ENCODE peak calls at places on chromosome 17, in seven cellular contexts. N, H, Y, O, W, I and L are unnamed samples.

GRCh38 chr17:72466199-72466598 is 345.4 kb downstream of the SOX9 start:
- DNase-seq in N (peak; percentile 71), H (no peak), Y (peak; percentile 63), O (peak; percentile 27), W (no peak), I (peak; percentile 78), L (peak; percentile 35)

GRCh38 chr17:40615295-40615988 is 32.2 kb downstream of the SMARCE1 start:
- DNase-seq in N (peak; percentile 81), H (no peak), Y (peak; percentile 63), O (no peak), W (peak; percentile 45), I (peak; percentile 22), L (peak; percentile 46)

GRCh38 chr17:58475985-58476384 is 12.2 kb downstream of the HSF5 start:
- DNase-seq in N (no peak), H (no peak), Y (no peak), O (no peak), W (no peak), I (no peak), L (no peak)

GRCh38 chr17:16900288-16900882 is 71.5 kb downstream of the TNFRSF13B start:
- DNase-seq in N (no peak), H (no peak), Y (no peak), O (no peak), W (no peak), I (no peak), L (no peak)

GRCh38 chr17:43020030-43020621 is 2.1 kb downstream of the VAT1 start:
- DNase-seq in N (peak; percentile 28), H (peak; percentile 38), Y (no peak), O (no peak), W (peak; percentile 55), I (no peak), L (no peak)

GRCh38 chr17:36907407-36907806 is 29.9 kb upstream of the LHX1 start:
- DNase-seq in N (no peak), H (no peak), Y (no peak), O (no peak), W (no peak), I (no peak), L (no peak)

GRCh38 chr17:75643033-75644017 is 10.1 kb downstream of the SMIM5 start:
- DNase-seq in N (peak; percentile 47), H (no peak), Y (peak; percentile 49), O (no peak), W (no peak), I (no peak), L (no peak)

GRCh38 chr17:17722081-17722905 is 41.0 kb downstream of the RAI1 start:
- DNase-seq in N (no peak), H (no peak), Y (no peak), O (no peak), W (no peak), I (peak; percentile 40), L (no peak)

GRCh38 chr17:13919818-13920217 is 149.5 kb upstream of the COX10 start:
- DNase-seq in N (no peak), H (no peak), Y (no peak), O (no peak), W (no peak), I (no peak), L (no peak)

GRCh38 chr17:79619636-79620206 is 8.9 kb upstream of the RBFOX3 start:
- DNase-seq in N (peak; percentile 34), H (peak; percentile 2), Y (no peak), O (peak; percentile 33), W (no peak), I (no peak), L (no peak)

GRCh38 chr17:79913896-79914812 is 74.9 kb upstream of the CBX4 start:
- DNase-seq in N (no peak), H (no peak), Y (no peak), O (no peak), W (no peak), I (no peak), L (no peak)

GRCh38 chr17:33642002-33642401 is 348.9 kb upstream of the ASIC2 start:
- DNase-seq in N (no peak), H (no peak), Y (no peak), O (no peak), W (no peak), I (no peak), L (no peak)

GRCh38 chr17:31147507-31148202 is 52.9 kb downstream of the NF1 start:
- DNase-seq in N (no peak), H (no peak), Y (no peak), O (no peak), W (no peak), I (no peak), L (no peak)

GRCh38 chr17:81249233-81250040 is 10.3 kb downstream of the NDUFAF8 start:
- DNase-seq in N (peak; percentile 68), H (no peak), Y (no peak), O (no peak), W (no peak), I (peak; percentile 42), L (no peak)

GRCh38 chr17:59353936-59354755 is 22.7 kb downstream of the YPEL2 start:
- DNase-seq in N (no peak), H (no peak), Y (no peak), O (no peak), W (no peak), I (no peak), L (no peak)

GRCh38 chr17:65472602-65473001 is 88.8 kb downstream of the AXIN2 start:
- DNase-seq in N (peak; percentile 78), H (no peak), Y (no peak), O (peak; percentile 87), W (peak; percentile 49), I (peak; percentile 35), L (peak; percentile 80)

GRCh38 chr17:44314869-44315661 is 6.7 kb downstream of the RUNDC3A start:
- DNase-seq in N (peak; percentile 81), H (no peak), Y (no peak), O (no peak), W (peak; percentile 43), I (no peak), L (no peak)
- H3K4me3 ChIP-seq in N (no peak overlapping the region), H (peak overlapping the region; percentile 33), Y (no peak overlapping the region), O (peak overlapping the region; percentile 31), W (no peak overlapping the region), I (no peak overlapping the region), L (no peak overlapping the region)

GRCh38 chr17:8887834-8888703 is 20.6 kb upstream of the PIK3R6 start:
- DNase-seq in N (no peak), H (peak; percentile 44), Y (peak; percentile 38), O (no peak), W (peak; percentile 89), I (peak; percentile 17), L (no peak)
- TF ChIP-seq CTCF in N (peak; percentile 18), H (peak; percentile 44), Y (no peak), O (no peak), W (peak; percentile 50), I (no peak), L (no peak)

GRCh38 chr17:57215317-57215716 is 41.0 kb upstream of the MSI2 start:
- DNase-seq in N (no peak), H (no peak), Y (no peak), O (peak; percentile 69), W (peak; percentile 66), I (no peak), L (no peak)
- H3K4me1 ChIP-seq in N (no peaks in the 10 kb centered on the region), H (no peaks in the 10 kb centered on the region), Y (no peaks in the 10 kb centered on the region), O (no peaks in the 10 kb centered on the region), W (peaks cover 5% of the 10 kb centered on the region), I (peaks cover 18% of the 10 kb centered on the region), L (no peaks in the 10 kb centered on the region)

GRCh38 chr17:63482509-63482908 is 5.6 kb downstream of the ACE start:
- DNase-seq in N (no peak), H (no peak), Y (no peak), O (no peak), W (no peak), I (no peak), L (no peak)

GRCh38 chr17:63480826-63481487 is 4.1 kb downstream of the ACE start:
- DNase-seq in N (peak; percentile 59), H (no peak), Y (no peak), O (no peak), W (no peak), I (no peak), L (no peak)

GRCh38 chr17:63480192-63480784 is 3.4 kb downstream of the ACE start:
- DNase-seq in N (no peak), H (no peak), Y (no peak), O (no peak), W (no peak), I (no peak), L (no peak)

GRCh38 chr17:63483038-63483437 is 6.2 kb downstream of the ACE start:
- DNase-seq in N (peak; percentile 48), H (no peak), Y (no peak), O (no peak), W (no peak), I (no peak), L (no peak)

GRCh38 chr17:63481488-63481870 is 4.6 kb downstream of the ACE start:
- DNase-seq in N (no peak), H (no peak), Y (no peak), O (no peak), W (no peak), I (no peak), L (no peak)
- H3K4me3 ChIP-seq in N (no peak overlapping the region), H (no peak overlapping the region), Y (no peak overlapping the region), O (no peak overlapping the region), W (no peak overlapping the region), I (no peak overlapping the region), L (no peak overlapping the region)